ENCODE peak calls at places on chromosomes 1 and 21, in eight cellular contexts. L is esophagus squamous epithelium, O is adrenal gland, W is A549, Z is HCT116, C is stomach, Q is body of pancreas, M is tibial nerve. N is an unnamed sample.

GRCh38 chr1:112956503-112957132 is 622 bp upstream of the SLC16A1 start:
- DNase-seq in L (no peak), O (no peak), W (no peak), Z (no peak), C (no peak), Q (peak), M (no peak), N (no peak)

GRCh38 chr1:8463144-8463927 is 145.4 kb downstream of the SLC45A1 start:
- DNase-seq in L (no peak), O (peak), W (no peak), Z (no peak), C (peak), Q (peak), M (no peak), N (no peak)

GRCh38 chr1:44694863-44695478 is 20.5 kb downstream of the ARMH1 start:
- DNase-seq in L (no peak), O (no peak), W (no peak), Z (no peak), C (no peak), Q (no peak), M (no peak), N (no peak)

GRCh38 chr1:209323743-209324142 is 259.8 kb upstream of the CAMK1G start:
- DNase-seq in L (no peak), O (no peak), W (no peak), Z (no peak), C (no peak), Q (no peak), M (no peak), N (peak)

GRCh38 chr1:160032165-160032827 is 506 bp upstream of the PIGM start:
- DNase-seq in L (no peak), O (no peak), W (peak), Z (no peak), C (no peak), Q (no peak), M (no peak), N (peak)

GRCh38 chr1:88877382-88877825 is 14.0 kb downstream of the GTF2B start:
- DNase-seq in L (no peak), O (no peak), W (no peak), Z (peak), C (no peak), Q (no peak), M (no peak), N (peak)

GRCh38 chr1:20377516-20378270 is 87.0 kb downstream of the VWA5B1 start:
- DNase-seq in L (no peak), O (no peak), W (no peak), Z (no peak), C (no peak), Q (no peak), M (no peak), N (no peak)

GRCh38 chr1:200415693-200416593 is 6.1 kb upstream of the ZNF281 start:
- DNase-seq in L (no peak), O (peak), W (peak), Z (peak), C (peak), Q (peak), M (peak), N (no peak)

GRCh38 chr1:239606850-239607400 is 220.6 kb downstream of the CHRM3 start:
- DNase-seq in L (no peak), O (no peak), W (no peak), Z (no peak), C (no peak), Q (no peak), M (no peak), N (no peak)

GRCh38 chr1:36089393-36090121 is 865 bp downstream of the ADPRS start:
- DNase-seq in L (no peak), O (peak), W (no peak), Z (no peak), C (no peak), Q (no peak), M (no peak), N (peak)

GRCh38 chr1:170494369-170494768 is 37.6 kb upstream of the GORAB start:
- DNase-seq in L (no peak), O (peak), W (no peak), Z (no peak), C (no peak), Q (peak), M (no peak), N (peak)

GRCh38 chr1:97243973-97244560 is 522.5 kb downstream of the PTBP2 start:
- DNase-seq in L (no peak), O (no peak), W (no peak), Z (peak), C (no peak), Q (no peak), M (no peak), N (peak)

GRCh38 chr1:87683557-87683956 is 354.9 kb downstream of the LMO4 start:
- DNase-seq in L (no peak), O (no peak), W (no peak), Z (no peak), C (no peak), Q (no peak), M (no peak), N (no peak)

GRCh38 chr21:29196664-29197052 is 66.2 kb downstream of the MAP3K7CL start:
- DNase-seq in L (no peak), O (no peak), W (no peak), Z (no peak), C (no peak), Q (no peak), M (no peak), N (no peak)

GRCh38 chr1:159171254-159171687 is at the start of gene CADM3:
- DNase-seq in L (no peak), O (no peak), W (no peak), Z (no peak), C (no peak), Q (no peak), M (peak), N (no peak)

GRCh38 chr21:39633770-39634181 is 21.0 kb downstream of the B3GALT5 start:
- DNase-seq in L (no peak), O (no peak), W (peak), Z (peak), C (no peak), Q (no peak), M (no peak), N (no peak)

GRCh38 chr1:230242317-230242716 is 175.3 kb downstream of the GALNT2 start:
- DNase-seq in L (no peak), O (no peak), W (no peak), Z (no peak), C (no peak), Q (no peak), M (no peak), N (no peak)

GRCh38 chr1:150876111-150876434 is 326 bp downstream of the ARNT start:
- DNase-seq in L (no peak), O (no peak), W (peak), Z (peak), C (peak), Q (no peak), M (no peak), N (no peak)

GRCh38 chr1:111833334-111833733 is 77.6 kb downstream of the DDX20 start:
- DNase-seq in L (no peak), O (no peak), W (no peak), Z (no peak), C (no peak), Q (no peak), M (no peak), N (no peak)

GRCh38 chr1:2945821-2946231 is 75.4 kb upstream of the ACTRT2 start:
- DNase-seq in L (no peak), O (no peak), W (no peak), Z (no peak), C (no peak), Q (no peak), M (no peak), N (no peak)

GRCh38 chr1:225774276-225775147 is 3.1 kb upstream of the SRP9 start:
- DNase-seq in L (no peak), O (no peak), W (no peak), Z (no peak), C (no peak), Q (no peak), M (no peak), N (no peak)

GRCh38 chr1:21939650-21940374 is 2.7 kb upstream of the HSPG2 start:
- DNase-seq in L (no peak), O (peak), W (peak), Z (peak), C (peak), Q (peak), M (peak), N (peak)

GRCh38 chr1:244361764-244362473 is 89.8 kb downstream of the ADSS2 start:
- DNase-seq in L (no peak), O (no peak), W (peak), Z (no peak), C (no peak), Q (no peak), M (no peak), N (no peak)

GRCh38 chr1:94705755-94706154 is 114.4 kb upstream of the SLC44A3 start:
- DNase-seq in L (no peak), O (no peak), W (no peak), Z (no peak), C (no peak), Q (no peak), M (no peak), N (no peak)
- TF ChIP-seq POLR2A in L (no peak), O (no peak), W (no peak), Z (no peak), C (no peak), Q (no peak), M (no peak), N (no peak)

DNA sequence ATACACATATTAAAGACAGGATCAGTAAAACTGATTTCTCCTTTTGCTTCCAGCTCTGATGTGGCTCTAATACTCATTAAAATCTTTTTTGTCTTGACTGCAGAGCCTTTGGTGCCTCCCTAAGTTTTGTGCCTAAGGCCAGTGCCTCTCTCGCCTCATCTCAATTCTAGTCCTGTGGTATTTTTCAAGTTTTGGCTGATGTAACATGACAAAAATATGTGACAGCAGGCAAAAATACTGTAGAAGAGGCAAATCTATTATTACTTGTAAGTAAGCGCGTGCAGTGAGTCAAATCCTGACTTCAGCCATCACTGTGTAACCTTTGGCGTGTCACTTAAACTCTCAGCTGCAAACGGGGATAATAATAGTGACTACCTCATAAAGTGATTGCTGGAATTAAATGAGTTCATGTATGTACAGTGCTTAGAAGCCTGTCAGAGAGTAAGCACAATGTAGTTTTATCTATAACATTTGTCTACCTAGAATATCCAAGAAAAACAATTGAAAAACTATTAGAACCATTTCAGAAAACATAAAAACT is 74.0 kb downstream of the MAB21L3 start:
- DNase-seq in L (no peak), O (no peak), W (no peak), Z (no peak), C (no peak), Q (no peak), M (no peak), N (no peak)
- H3K4me3 ChIP-seq in L (no peak), O (no peak), W (no peak), Z (no peak), C (no peak), Q (no peak), M (no peak), N (no peak)

GRCh38 chr21:44454747-44455523 is at the start of gene LRRC3:
- DNase-seq in L (peak), O (peak), W (peak), Z (peak), C (peak), Q (peak), M (peak), N (peak)
- TF ChIP-seq CTCF in L (no peak), O (no peak), W (no peak), Z (no peak), C (no peak), Q (no peak), M (no peak), N (no peak)

DNA sequence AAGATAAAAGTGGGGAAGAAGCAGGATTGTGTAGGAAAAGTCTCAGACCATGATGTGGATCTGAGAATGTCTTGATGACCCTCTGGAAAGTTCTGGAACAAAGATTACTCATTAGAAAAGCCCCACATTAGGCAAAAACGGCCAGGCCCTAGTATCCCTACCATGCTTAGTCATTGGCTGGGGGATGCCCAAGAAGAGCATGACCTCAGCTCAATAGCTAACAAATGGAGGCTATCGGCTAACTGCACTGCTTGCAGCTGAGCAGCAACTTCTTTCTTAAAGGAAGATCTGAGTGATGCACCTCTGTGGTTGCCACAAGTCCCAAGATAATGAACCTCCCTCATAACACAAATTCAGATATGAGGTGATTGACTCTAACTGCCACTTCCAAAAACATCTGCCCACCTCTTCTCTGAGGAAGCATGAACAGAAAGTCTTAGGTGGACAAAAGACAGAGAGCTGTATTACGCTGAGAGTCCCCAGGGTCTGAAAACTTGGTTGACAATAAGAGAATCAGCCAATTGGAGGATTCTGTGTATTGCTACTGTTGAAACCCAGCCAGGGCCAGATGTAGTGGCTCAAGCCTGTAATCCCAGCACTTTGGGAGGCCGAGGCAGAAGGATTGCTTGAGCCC is 64.6 kb upstream of the AK4 start:
- DNase-seq in L (no peak), O (no peak), W (no peak), Z (no peak), C (no peak), Q (no peak), M (no peak), N (no peak)
- TF ChIP-seq POLR2A in L (no peak), O (no peak), W (no peak), Z (no peak), C (no peak), Q (no peak), M (no peak), N (no peak)

GRCh38 chr21:14542638-14543037 is 3.5 kb downstream of the SAMSN1 start:
- DNase-seq in L (no peak), O (no peak), W (no peak), Z (no peak), C (no peak), Q (no peak), M (no peak), N (peak)
- H3K4me3 ChIP-seq in L (peak), O (no peak), W (no peak), Z (no peak), C (peak), Q (no peak), M (no peak), N (peak)

N was measured in NB4.